ENCODE peak calls at places on chromosome 9, in eight cellular contexts. F is NT2/D1; V is kidney; J is stimulated activated CD8-positive, alpha-beta memory T cell treated with anti-CD3 and anti-CD28 coated beads, Interleukin-15, amount 100 ng/mL, for 24 hours; P is brain microvascular endothelial cell; B is activated T-helper 1 cell treated with anti-CD3 and anti-CD28 coated beads, Interleukin-2, amount 50 U/mL, for 16 hours; W is endothelial cell; S is Caki2. N is an unnamed sample.

GRCh38 chr9:73782166-73782565 is 630.5 kb downstream of the ANXA1 start:
- DNase-seq in F (no peak), V (no peak), J (no peak), P (no peak), B (no peak), W (no peak), S (no peak), N (no peak)

GRCh38 chr9:4663956-4664355 is 1.9 kb downstream of the PLPP6 start:
- DNase-seq in F (no peak), V (no peak), J (no peak), P (no peak), B (no peak), W (no peak), S (no peak), N (no peak)

GRCh38 chr9:127131871-127132270 is 9.4 kb upstream of the ANGPTL2 start:
- DNase-seq in F (no peak), V (no peak), J (no peak), P (peak), B (no peak), W (no peak), S (no peak), N (peak)

GRCh38 chr9:122463828-122464632 is 13.7 kb downstream of the OR1J1 start:
- DNase-seq in F (peak), V (no peak), J (no peak), P (no peak), B (no peak), W (no peak), S (peak), N (no peak)

GRCh38 chr9:79573697-79573976 is 1.9 kb downstream of the TLE4 start:
- DNase-seq in F (no peak), V (no peak), J (no peak), P (no peak), B (no peak), W (no peak), S (peak), N (no peak)

GRCh38 chr9:88706193-88707112 is 171.5 kb downstream of the NXNL2 start:
- DNase-seq in F (no peak), V (peak), J (no peak), P (no peak), B (no peak), W (no peak), S (peak), N (no peak)

GRCh38 chr9:137307255-137308101 is 5.4 kb upstream of the NRARP start:
- DNase-seq in F (no peak), V (peak), J (no peak), P (no peak), B (no peak), W (no peak), S (no peak), N (no peak)

GRCh38 chr9:86093788-86094555 is 5.4 kb downstream of the GOLM1 start:
- DNase-seq in F (no peak), V (peak), J (no peak), P (peak), B (no peak), W (no peak), S (peak), N (no peak)

N was measured in MG63.